ENCODE peak calls at places on chromosomes 7 and 10, in seven cellular contexts. P is thoracic aorta, Q is HCT116, R is RWPE1, U is heart right ventricle, J is HFF-Myc, V is tibial artery. E is an unnamed sample.

GRCh38 chr10:98309366-98310355 is 41.7 kb upstream of the LOXL4 start:
- DNase-seq in P (peak), Q (peak), R (peak), U (peak), J (peak), V (peak), E (peak)

GRCh38 chr7:76292206-76292573 is 10.3 kb upstream of the HSPB1 start:
- DNase-seq in P (no peak), Q (no peak), R (no peak), U (no peak), J (no peak), V (peak), E (no peak)

GRCh38 chr10:46273506-46274477 is 13.0 kb upstream of the ANTXRL start:
- DNase-seq in P (no peak), Q (no peak), R (no peak), U (no peak), J (no peak), V (peak), E (no peak)

GRCh38 chr7:2048006-2048405 is 184.7 kb downstream of the MAD1L1 start:
- DNase-seq in P (no peak), Q (no peak), R (no peak), U (no peak), J (no peak), V (no peak), E (no peak)

GRCh38 chr10:103942866-103943265 is 24.1 kb upstream of the SLK start:
- DNase-seq in P (no peak), Q (no peak), R (no peak), U (no peak), J (no peak), V (no peak), E (no peak)

GRCh38 chr10:36880898-36881297 is 244.5 kb upstream of the ANKRD30A start:
- DNase-seq in P (no peak), Q (no peak), R (peak), U (no peak), J (no peak), V (no peak), E (no peak)

GRCh38 chr10:101818119-101818957 is at the start of gene OGA:
- DNase-seq in P (peak), Q (peak), R (peak), U (peak), J (peak), V (peak), E (peak)

GRCh38 chr10:106682175-106682574 is 482.3 kb downstream of the SORCS1 start:
- DNase-seq in P (no peak), Q (no peak), R (no peak), U (no peak), J (no peak), V (no peak), E (no peak)

GRCh38 chr10:49106451-49106850 is 8.9 kb downstream of the VSTM4 start:
- DNase-seq in P (no peak), Q (no peak), R (no peak), U (peak), J (no peak), V (peak), E (no peak)

GRCh38 chr7:121029302-121029701 is 40.8 kb downstream of the CPED1 start:
- DNase-seq in P (no peak), Q (no peak), R (no peak), U (no peak), J (no peak), V (no peak), E (no peak)

GRCh38 chr10:102726274-102726673 is 11.8 kb downstream of the SFXN2 start:
- DNase-seq in P (no peak), Q (no peak), R (no peak), U (no peak), J (no peak), V (peak), E (no peak)

GRCh38 chr10:80333985-80334384 is 22.6 kb downstream of the DYDC1 start:
- DNase-seq in P (no peak), Q (no peak), R (no peak), U (no peak), J (no peak), V (no peak), E (no peak)

GRCh38 chr10:96295475-96295874 is 8.8 kb upstream of the DNTT start:
- DNase-seq in P (no peak), Q (no peak), R (no peak), U (no peak), J (no peak), V (no peak), E (no peak)

GRCh38 chr10:33746176-33746575 is 411.7 kb upstream of the NRP1 start:
- DNase-seq in P (no peak), Q (no peak), R (no peak), U (no peak), J (no peak), V (no peak), E (no peak)

GRCh38 chr7:76315372-76315771 is 12.9 kb downstream of the HSPB1 start:
- DNase-seq in P (no peak), Q (no peak), R (no peak), U (no peak), J (no peak), V (no peak), E (no peak)

GRCh38 chr7:142188846-142189245 is 69.0 kb downstream of the PRSS58 start:
- DNase-seq in P (no peak), Q (peak), R (no peak), U (no peak), J (no peak), V (no peak), E (no peak)

GRCh38 chr7:140347218-140347617 is 51.1 kb downstream of the SLC37A3 start:
- DNase-seq in P (no peak), Q (no peak), R (no peak), U (no peak), J (no peak), V (no peak), E (no peak)

GRCh38 chr7:140345426-140345825 is 52.9 kb downstream of the SLC37A3 start:
- DNase-seq in P (no peak), Q (no peak), R (no peak), U (no peak), J (no peak), V (no peak), E (no peak)

GRCh38 chr7:140348161-140348849 is 50.0 kb downstream of the SLC37A3 start:
- DNase-seq in P (no peak), Q (no peak), R (no peak), U (no peak), J (no peak), V (no peak), E (no peak)

DNA sequence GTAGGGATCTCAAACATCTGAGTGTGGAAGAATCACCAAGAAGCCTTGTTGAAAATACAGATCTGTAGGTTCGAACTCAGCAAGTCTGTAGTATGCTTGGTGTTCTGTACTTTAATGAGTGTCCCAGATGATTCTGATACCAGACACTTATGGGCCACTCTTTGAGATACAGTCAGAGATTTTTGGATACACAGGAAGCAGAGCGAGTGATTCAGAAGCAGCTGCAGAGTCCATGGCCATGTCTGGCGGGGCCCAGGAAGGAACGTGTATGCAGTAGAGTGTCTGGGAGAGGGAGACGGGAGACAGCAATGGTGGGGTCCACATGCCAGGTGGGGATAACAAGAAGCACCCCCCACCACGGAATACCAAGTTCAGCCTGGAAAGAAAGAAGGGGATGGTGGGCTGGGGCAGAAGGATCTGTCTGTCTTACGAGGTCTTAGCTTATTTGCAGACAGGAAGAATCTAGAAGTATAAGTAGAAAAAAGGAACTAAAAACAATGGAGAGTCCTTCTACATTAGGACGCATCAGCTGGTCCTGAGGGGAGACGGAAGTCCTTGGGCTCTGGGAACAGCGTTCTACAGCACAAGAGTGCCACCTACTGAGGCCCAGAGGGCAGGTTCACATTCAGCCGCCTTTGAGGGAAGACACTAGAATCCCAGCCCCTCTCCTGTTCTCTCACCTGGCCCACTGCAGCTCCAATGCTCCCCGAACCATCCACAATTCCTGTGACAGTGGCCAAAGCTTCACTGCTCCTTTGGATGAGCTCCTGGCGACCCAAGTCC is 55.4 kb downstream of the SLC37A3 start:
- DNase-seq in P (no peak), Q (peak), R (no peak), U (peak), J (no peak), V (peak), E (peak)
- TF ChIP-seq CTCF in P (no peak), Q (peak), R (no peak), U (peak), J (peak), V (no peak), E (no peak)

DNA sequence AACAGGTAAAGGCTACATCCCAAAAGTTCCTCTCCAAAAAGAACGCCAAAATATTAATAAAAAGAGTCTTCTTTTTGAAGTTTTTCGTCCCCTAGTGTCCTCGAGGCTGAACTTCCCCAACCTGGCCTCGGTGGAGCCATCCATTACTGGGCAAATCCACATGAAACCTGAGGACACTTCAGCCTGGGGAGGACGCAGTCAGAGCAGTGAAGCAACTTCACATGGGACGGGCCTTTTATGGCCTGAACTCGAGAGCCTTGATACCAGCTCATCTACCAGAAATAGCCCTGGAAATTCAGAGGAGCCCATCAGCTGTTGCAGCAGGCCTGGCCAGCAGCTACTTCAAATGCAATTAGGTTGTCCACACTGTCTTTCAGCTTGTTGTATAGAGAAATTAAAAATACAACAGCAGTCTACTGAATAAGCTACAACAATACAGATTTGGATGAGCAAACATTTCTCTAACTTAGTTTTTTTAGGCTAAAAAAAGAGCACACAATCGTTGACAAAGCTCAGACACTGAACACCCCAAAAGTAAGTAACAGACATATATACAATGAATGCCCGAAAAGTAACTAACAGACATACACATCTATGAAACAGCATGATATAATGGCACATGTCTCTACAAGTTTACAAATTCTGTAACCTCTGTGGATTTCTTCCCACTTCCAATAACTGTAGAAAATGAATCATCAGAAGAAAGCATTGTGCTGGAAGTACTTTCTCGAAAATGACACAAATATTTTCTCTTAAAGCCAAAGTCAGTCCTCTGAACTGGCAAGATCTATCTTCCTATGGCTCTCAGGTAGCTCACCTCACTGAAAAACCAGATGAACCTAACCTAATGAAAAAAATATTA is at the start of gene SVIL:
- DNase-seq in P (no peak), Q (no peak), R (peak), U (peak), J (peak), V (peak), E (no peak)
- TF ChIP-seq CTCF in P (peak), Q (no peak), R (no peak), U (no peak), J (no peak), V (peak), E (no peak)

GRCh38 chr10:60461688-60462087 is 72.0 kb upstream of the ANK3 start:
- DNase-seq in P (no peak), Q (no peak), R (no peak), U (no peak), J (no peak), V (no peak), E (no peak)

GRCh38 chr10:60460058-60460457 is 70.4 kb upstream of the ANK3 start:
- DNase-seq in P (no peak), Q (no peak), R (no peak), U (no peak), J (no peak), V (no peak), E (no peak)

GRCh38 chr10:60454336-60454735 is 64.7 kb upstream of the ANK3 start:
- DNase-seq in P (no peak), Q (no peak), R (no peak), U (no peak), J (no peak), V (no peak), E (no peak)

GRCh38 chr10:60453031-60453430 is 63.4 kb upstream of the ANK3 start:
- DNase-seq in P (no peak), Q (no peak), R (no peak), U (no peak), J (no peak), V (no peak), E (no peak)

GRCh38 chr10:60456053-60456452 is 66.4 kb upstream of the ANK3 start:
- DNase-seq in P (no peak), Q (no peak), R (no peak), U (no peak), J (no peak), V (no peak), E (no peak)
- TF ChIP-seq CTCF in P (no peak), Q (no peak), R (no peak), U (no peak), J (no peak), V (no peak), E (no peak)

DNA sequence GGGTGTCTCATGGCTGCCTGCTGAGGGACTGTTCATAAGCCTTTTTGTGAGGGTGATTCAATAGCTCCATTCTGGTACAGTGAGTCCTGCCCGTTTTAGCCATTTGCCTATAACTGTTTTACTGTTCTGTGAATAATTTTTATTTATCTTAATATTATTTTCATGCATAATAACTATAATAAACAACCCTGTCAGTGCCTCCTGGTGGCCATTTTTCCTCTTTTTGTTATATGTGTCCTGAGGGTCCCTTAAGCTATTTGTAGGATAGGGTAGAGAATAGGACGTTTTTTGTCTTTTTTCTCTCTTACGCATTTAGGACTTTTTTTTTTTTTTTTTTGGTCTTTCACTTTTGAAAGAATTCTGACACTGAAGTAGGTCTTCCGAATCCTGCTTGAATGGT is 2.9 kb downstream of the C1QL3 start:
- DNase-seq in P (no peak), Q (no peak), R (no peak), U (no peak), J (no peak), V (no peak), E (no peak)
- TF ChIP-seq CTCF in P (no peak), Q (no peak), R (no peak), U (no peak), J (peak), V (no peak), E (no peak)

DNA sequence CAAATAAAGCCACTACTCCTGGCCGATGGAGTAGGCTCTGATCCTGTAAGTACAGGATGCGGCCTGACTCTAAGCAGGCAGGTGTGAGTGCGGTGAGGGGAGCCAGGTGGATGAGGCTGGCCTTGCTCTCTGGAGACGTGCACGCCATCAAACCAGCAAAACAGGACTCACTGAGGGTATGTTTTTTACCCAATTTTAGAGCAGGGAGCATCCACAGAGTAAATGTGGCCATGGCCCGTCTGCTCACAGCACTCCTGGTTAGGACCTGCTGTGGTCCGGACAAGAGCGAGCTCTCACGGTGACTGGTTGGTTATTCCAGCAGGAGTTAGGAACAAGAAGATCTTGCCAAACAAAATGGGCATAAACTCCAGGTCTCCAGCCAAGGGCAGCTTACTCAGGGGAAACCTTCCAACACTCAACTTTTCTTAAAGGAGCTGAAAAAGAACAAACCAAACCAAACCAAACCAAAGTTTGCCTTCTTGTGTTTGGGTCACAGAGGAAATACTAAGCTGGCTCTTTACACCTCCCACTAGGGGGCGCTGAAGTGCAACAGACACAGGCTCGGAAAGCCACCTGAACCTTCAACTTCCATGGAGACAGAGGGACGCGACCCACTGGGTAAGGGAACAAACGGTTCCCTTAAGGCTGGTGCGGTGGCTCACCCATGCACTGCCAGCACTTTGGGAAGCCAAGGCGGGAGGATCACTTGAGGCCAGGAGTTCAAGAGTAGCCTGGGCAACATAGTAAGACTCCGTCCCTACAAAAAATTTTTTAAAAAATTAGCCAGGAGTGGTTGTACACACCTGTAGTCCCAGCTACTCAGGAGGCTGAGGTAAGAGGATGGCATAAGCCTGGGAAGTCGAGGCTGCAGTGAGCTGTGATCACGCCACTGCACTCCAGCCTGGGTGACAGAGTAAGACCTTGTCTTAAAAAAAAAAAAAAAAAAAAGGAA is 122.4 kb downstream of the CLEC2L start:
- DNase-seq in P (peak), Q (peak), R (peak), U (peak), J (peak), V (peak), E (peak)
- TF ChIP-seq CTCF in P (peak), Q (peak), R (peak), U (peak), J (peak), V (peak), E (peak)